ENCODE peak calls at places on chromosomes 13 and 19, in four cellular contexts. O is HEK293T, K is HepG2, C is K562. M is an unnamed sample.

GRCh38 chr19:11673608-11674041 is 65.1 kb downstream of the ZNF823 start:
- DNase-seq in O (peak), K (peak), C (peak), M (peak)

GRCh38 chr19:15869109-15869555 is 28.7 kb downstream of the CYP4F2 start:
- DNase-seq in O (peak), K (peak), C (peak), M (peak)

GRCh38 chr13:78241278-78241919 is 322.8 kb upstream of the EDNRB start:
- DNase-seq in O (peak), K (peak), C (peak), M (peak)

GRCh38 chr13:111664060-111664459 is 343.6 kb downstream of the TEX29 start:
- DNase-seq in O (no peak), K (no peak), C (no peak), M (no peak)

GRCh38 chr19:12581100-12581499 is 29.5 kb downstream of the ZNF490 start:
- DNase-seq in O (no peak), K (no peak), C (no peak), M (no peak)

GRCh38 chr19:16261584-16262370 is 62.8 kb upstream of the KLF2 start:
- DNase-seq in O (no peak), K (no peak), C (no peak), M (no peak)

GRCh38 chr19:33717878-33718277 is 78.8 kb upstream of the KCTD15 start:
- DNase-seq in O (no peak), K (no peak), C (no peak), M (no peak)

GRCh38 chr13:50074843-50075242 is 59.6 kb downstream of the KCNRG start:
- DNase-seq in O (no peak), K (no peak), C (no peak), M (no peak)

GRCh38 chr19:1259873-1260748 is 9.0 kb upstream of the CIRBP start:
- DNase-seq in O (no peak), K (no peak), C (no peak), M (no peak)

GRCh38 chr19:38648789-38649304 is 1.4 kb downstream of the ACTN4 start:
- DNase-seq in O (no peak), K (no peak), C (no peak), M (no peak)

GRCh38 chr13:32838985-32839384 is 177.2 kb upstream of the KL start:
- DNase-seq in O (no peak), K (peak), C (no peak), M (no peak)

GRCh38 chr13:47474326-47474725 is 526.7 kb downstream of the SUCLA2 start:
- DNase-seq in O (no peak), K (no peak), C (no peak), M (no peak)

GRCh38 chr13:23671902-23672301 is 101.7 kb downstream of the TNFRSF19 start:
- DNase-seq in O (no peak), K (no peak), C (no peak), M (no peak)

GRCh38 chr19:1849132-1849474 is 820 bp upstream of the REXO1 start:
- DNase-seq in O (no peak), K (no peak), C (no peak), M (no peak)

GRCh38 chr19:8113017-8113416 is 36.4 kb downstream of the FBN3 start:
- DNase-seq in O (no peak), K (no peak), C (no peak), M (no peak)

GRCh38 chr19:6041991-6042421 is 64.1 kb upstream of the RANBP3 start:
- DNase-seq in O (no peak), K (no peak), C (no peak), M (no peak)

GRCh38 chr13:86000546-86000945 is 201.3 kb upstream of the SLITRK6 start:
- DNase-seq in O (no peak), K (no peak), C (no peak), M (no peak)

GRCh38 chr13:63938851-63939250 is 2523.2 kb upstream of the PCDH20 start:
- DNase-seq in O (no peak), K (no peak), C (no peak), M (no peak)

GRCh38 chr19:33950141-33950805 is 153.6 kb downstream of the KCTD15 start:
- DNase-seq in O (no peak), K (no peak), C (no peak), M (no peak)

GRCh38 chr13:80116107-80116506 is 224.8 kb downstream of the SPRY2 start:
- DNase-seq in O (no peak), K (no peak), C (no peak), M (no peak)

GRCh38 chr13:73061478-73062275 is 2.9 kb downstream of the KLF5 start:
- DNase-seq in O (no peak), K (no peak), C (no peak), M (no peak)

GRCh38 chr13:98657506-98658085 is 80.7 kb upstream of the STK24 start:
- DNase-seq in O (no peak), K (no peak), C (no peak), M (no peak)

GRCh38 chr19:19566306-19566705 is 28.2 kb downstream of the CILP2 start:
- DNase-seq in O (no peak), K (no peak), C (no peak), M (no peak)

GRCh38 chr13:106373989-106374572 is 161.4 kb downstream of the EFNB2 start:
- DNase-seq in O (no peak), K (no peak), C (no peak), M (no peak)

GRCh38 chr13:36382030-36382429 is 35.8 kb upstream of the SPART start:
- DNase-seq in O (no peak), K (no peak), C (no peak), M (no peak)

GRCh38 chr19:33447336-33448158 is 74.0 kb downstream of the CEBPG start:
- DNase-seq in O (no peak), K (no peak), C (no peak), M (peak)

GRCh38 chr19:51107406-51108065 is 673 bp downstream of the CTU1 start:
- DNase-seq in O (peak), K (peak), C (no peak), M (no peak)

GRCh38 chr13:32426191-32426980 is 1.5 kb downstream of the N4BP2L1 start:
- DNase-seq in O (no peak), K (no peak), C (no peak), M (no peak)

GRCh38 chr13:21435710-21436151 is 23.4 kb downstream of the ZDHHC20 start:
- DNase-seq in O (no peak), K (peak), C (peak), M (no peak)

GRCh38 chr13:80342541-80343371 is 1.8 kb upstream of the SPRY2 start:
- DNase-seq in O (peak), K (peak), C (peak), M (peak)

GRCh38 chr13:113001251-113002140 is 32.5 kb downstream of the MCF2L start:
- DNase-seq in O (peak), K (peak), C (no peak), M (no peak)

GRCh38 chr19:57813919-57814504 is 701 bp downstream of the ZNF552 start:
- DNase-seq in O (no peak), K (peak), C (peak), M (no peak)
- TF ChIP-seq ELF4 in O (no peak), K (no peak), C (no peak), M (no peak)

GRCh38 chr19:35522745-35523327 is 5.3 kb downstream of the SBSN start:
- DNase-seq in O (no peak), K (no peak), C (no peak), M (no peak)

GRCh38 chr19:35525873-35526272 is 2.2 kb downstream of the SBSN start:
- DNase-seq in O (no peak), K (no peak), C (no peak), M (no peak)

GRCh38 chr19:35528218-35529038 is at the start of gene SBSN:
- DNase-seq in O (no peak), K (no peak), C (no peak), M (no peak)

GRCh38 chr19:35521124-35521743 is 6.9 kb downstream of the SBSN start:
- DNase-seq in O (no peak), K (no peak), C (no peak), M (no peak)

DNA sequence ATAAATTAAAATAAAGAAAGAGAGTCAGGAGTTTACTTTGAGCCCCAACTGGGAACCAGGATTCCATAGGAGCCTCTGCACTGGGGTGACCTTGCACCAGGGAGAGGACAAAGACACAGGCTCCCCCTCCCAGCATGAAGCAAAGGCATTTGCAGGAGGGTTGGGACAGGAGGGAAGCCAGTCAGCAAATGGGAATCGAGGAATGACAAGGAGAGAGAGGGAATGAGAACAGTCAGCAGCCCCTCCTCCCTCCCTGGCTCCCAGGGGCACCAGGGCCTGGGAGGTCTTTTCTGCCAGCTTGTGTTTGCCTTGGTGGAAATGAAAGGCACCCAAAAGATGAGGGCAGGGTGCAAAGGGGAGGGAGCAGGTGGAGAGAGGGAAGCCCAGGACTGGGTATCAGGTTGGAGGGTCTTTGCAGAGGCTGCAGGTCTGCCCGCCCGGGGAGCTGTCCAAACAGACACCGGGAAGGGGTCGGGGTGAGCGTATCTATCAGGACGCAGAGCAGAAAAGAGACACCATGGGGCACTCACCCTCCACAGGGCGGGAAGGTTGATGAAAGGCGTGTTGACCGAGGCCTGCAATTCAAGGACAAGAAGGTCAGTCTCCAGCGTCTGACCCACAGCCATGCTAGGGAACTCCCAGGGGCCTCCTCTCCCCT is 3.8 kb downstream of the SBSN start:
- DNase-seq in O (no peak), K (no peak), C (no peak), M (peak)
- TF ChIP-seq ELF4 in O (no peak), K (no peak), C (no peak), M (no peak)

DNA sequence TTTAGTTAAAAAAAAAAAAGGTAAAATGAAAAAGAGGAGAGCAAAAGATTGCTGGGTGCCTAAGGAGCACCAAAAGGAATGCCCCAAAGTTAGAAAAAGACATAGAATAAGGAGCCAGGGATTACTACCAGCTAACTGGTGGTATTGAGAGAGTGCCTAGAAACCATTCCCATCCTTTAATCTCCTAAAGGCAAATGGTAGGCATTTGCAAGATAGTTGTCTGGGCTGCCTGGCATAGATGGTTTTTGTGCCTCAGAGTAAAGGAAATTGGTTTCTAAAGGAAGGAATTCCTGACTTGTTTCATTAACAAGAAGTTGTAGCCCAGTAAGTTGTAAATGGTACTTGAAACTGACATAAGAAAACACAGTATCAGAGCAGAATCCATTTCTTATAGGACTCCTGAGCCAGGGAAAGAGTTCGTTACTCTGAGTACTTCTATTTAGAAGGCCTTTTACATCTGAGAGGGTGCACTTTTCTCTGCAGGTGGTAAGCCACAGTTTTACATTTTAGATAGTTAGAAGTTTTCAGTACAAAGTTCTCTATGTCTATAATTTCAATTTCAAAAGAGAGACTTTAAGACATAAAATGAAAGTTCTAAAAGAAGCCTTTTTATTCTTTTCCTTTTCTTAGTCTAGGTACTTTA is 92.6 kb downstream of the OLFM4 start:
- DNase-seq in O (no peak), K (no peak), C (no peak), M (no peak)
- TF ChIP-seq ELF4 in O (no peak), K (no peak), C (no peak), M (no peak)

DNA sequence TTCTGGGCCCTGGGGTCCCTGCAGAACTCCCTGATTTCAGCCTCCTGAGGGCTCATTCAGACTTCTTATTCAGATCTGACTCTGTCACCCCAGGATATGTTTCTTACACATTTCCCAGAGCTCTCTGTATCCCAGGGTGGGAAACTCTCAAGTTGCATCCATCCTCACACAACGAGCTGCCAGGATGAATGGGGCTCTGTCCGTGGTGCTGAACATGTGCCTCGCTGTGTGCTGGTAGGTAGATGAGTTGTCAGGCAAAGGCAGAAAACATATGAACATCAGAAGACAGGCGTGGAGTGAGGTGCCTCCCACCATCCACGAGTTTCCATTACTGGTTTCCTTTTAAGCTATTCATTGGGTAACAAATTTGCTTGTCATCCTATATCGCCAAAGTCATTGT is 11.4 kb upstream of the IGFL1 start:
- DNase-seq in O (peak), K (peak), C (peak), M (peak)
- TF ChIP-seq ELF4 in O (no peak), K (no peak), C (no peak), M (no peak)

GRCh38 chr19:3670796-3671679 is 29.2 kb downstream of the PIP5K1C start:
- DNase-seq in O (no peak), K (no peak), C (peak), M (no peak)
- TF ChIP-seq ELF4 in O (no peak), K (no peak), C (no peak), M (no peak)